ENCODE peak calls at places on chromosome 5, in four cellular contexts. O, A, P and F are unnamed samples.
A peak's percentile ranks its signal among the peaks of the same experiment; 100 is the strongest.

GRCh38 chr5:6201626-6202025 is 176.7 kb downstream of the MED10 start:
- DNase-seq in O (no peak), A (no peak), P (no peak), F (no peak)

GRCh38 chr5:143676794-143677193 is 135.2 kb upstream of the HMHB1 start:
- DNase-seq in O (no peak), A (no peak), P (no peak), F (no peak)

GRCh38 chr5:148425808-148426207 is 42.0 kb downstream of the FBXO38 start:
- DNase-seq in O (no peak), A (no peak), P (no peak), F (no peak)

GRCh38 chr5:1322955-1323802 is 21.7 kb downstream of the CLPTM1L start:
- DNase-seq in O (no peak), A (peak; percentile 3), P (no peak), F (no peak)

GRCh38 chr5:94028001-94028400 is 286.6 kb upstream of the POU5F2 start:
- DNase-seq in O (no peak), A (no peak), P (no peak), F (no peak)

GRCh38 chr5:56116599-56117131 is 116.5 kb downstream of the ANKRD55 start:
- DNase-seq in O (no peak), A (no peak), P (no peak), F (no peak)

GRCh38 chr5:168055982-168056381 is 235.5 kb upstream of the WWC1 start:
- DNase-seq in O (no peak), A (no peak), P (no peak), F (no peak)

GRCh38 chr5:61289669-61290363 is 42.2 kb upstream of the ZSWIM6 start:
- DNase-seq in O (no peak), A (no peak), P (no peak), F (no peak)

GRCh38 chr5:149125386-149125891 is 15.9 kb upstream of the ABLIM3 start:
- DNase-seq in O (no peak), A (no peak), P (no peak), F (peak; percentile 18)

GRCh38 chr5:79962580-79963222 is 28.4 kb downstream of the MTX3 start:
- DNase-seq in O (no peak), A (no peak), P (no peak), F (peak; percentile 44)

GRCh38 chr5:127960126-127960744 is 123.3 kb upstream of the SLC12A2 start:
- DNase-seq in O (no peak), A (no peak), P (no peak), F (no peak)

GRCh38 chr5:447501-447900 is 4.5 kb downstream of the EXOC3 start:
- DNase-seq in O (no peak), A (no peak), P (no peak), F (no peak)

GRCh38 chr5:145800181-145800580 is 35.0 kb downstream of the PRELID2 start:
- DNase-seq in O (no peak), A (no peak), P (no peak), F (no peak)

GRCh38 chr5:121019112-121019511 is 555.0 kb downstream of the PRR16 start:
- DNase-seq in O (no peak), A (no peak), P (no peak), F (no peak)

GRCh38 chr5:122770479-122770878 is 4.4 kb upstream of the SNX2 start:
- DNase-seq in O (no peak), A (no peak), P (no peak), F (no peak)

GRCh38 chr5:151126199-151126645 is 31.4 kb downstream of the ANXA6 start:
- DNase-seq in O (peak; percentile 81), A (peak; percentile 55), P (peak; percentile 63), F (peak; percentile 80)

GRCh38 chr5:39106332-39106731 is 32.1 kb upstream of the RICTOR start:
- DNase-seq in O (no peak), A (no peak), P (no peak), F (no peak)

GRCh38 chr5:94740328-94740727 is 121.9 kb downstream of the SLF1 start:
- DNase-seq in O (no peak), A (no peak), P (no peak), F (no peak)

GRCh38 chr5:1431896-1432295 is 13.3 kb downstream of the SLC6A3 start:
- DNase-seq in O (no peak), A (no peak), P (no peak), F (no peak)

GRCh38 chr5:15106530-15107283 is 235.1 kb upstream of the ANKH start:
- DNase-seq in O (no peak), A (no peak), P (no peak), F (no peak)

GRCh38 chr5:100856462-100856861 is 46.6 kb downstream of the ST8SIA4 start:
- DNase-seq in O (no peak), A (no peak), P (no peak), F (no peak)

GRCh38 chr5:89988998-89989690 is 420.4 kb downstream of the CETN3 start:
- DNase-seq in O (no peak), A (no peak), P (no peak), F (no peak)

GRCh38 chr5:58458851-58459275 is 1.0 kb downstream of the PLK2 start:
- DNase-seq in O (no peak), A (no peak), P (no peak), F (no peak)

GRCh38 chr5:135718151-135718550 is 116.3 kb upstream of the SLC25A48 start:
- DNase-seq in O (no peak), A (no peak), P (no peak), F (no peak)

GRCh38 chr5:164573397-164573796 is 1068.0 kb downstream of the MAT2B start:
- DNase-seq in O (no peak), A (no peak), P (no peak), F (no peak)

GRCh38 chr5:107195996-107196395 is 474.7 kb downstream of the EFNA5 start:
- DNase-seq in O (no peak), A (no peak), P (no peak), F (peak; percentile 23)

GRCh38 chr5:83577036-83577636 is 105.6 kb downstream of the VCAN start:
- DNase-seq in O (peak; percentile 32), A (no peak), P (no peak), F (no peak)

GRCh38 chr5:4563400-4563799 is 576.7 kb upstream of the ADAMTS16 start:
- DNase-seq in O (no peak), A (no peak), P (no peak), F (peak; percentile 57)

GRCh38 chr5:96245401-96246091 is 187.5 kb downstream of the PCSK1 start:
- DNase-seq in O (no peak), A (no peak), P (no peak), F (no peak)

GRCh38 chr5:91311697-91312501 is 71.2 kb downstream of the ARRDC3 start:
- DNase-seq in O (peak; percentile 87), A (no peak), P (no peak), F (no peak)

GRCh38 chr5:136396886-136397285 is 31.5 kb upstream of the TRPC7 start:
- DNase-seq in O (no peak), A (no peak), P (no peak), F (no peak)

DNA sequence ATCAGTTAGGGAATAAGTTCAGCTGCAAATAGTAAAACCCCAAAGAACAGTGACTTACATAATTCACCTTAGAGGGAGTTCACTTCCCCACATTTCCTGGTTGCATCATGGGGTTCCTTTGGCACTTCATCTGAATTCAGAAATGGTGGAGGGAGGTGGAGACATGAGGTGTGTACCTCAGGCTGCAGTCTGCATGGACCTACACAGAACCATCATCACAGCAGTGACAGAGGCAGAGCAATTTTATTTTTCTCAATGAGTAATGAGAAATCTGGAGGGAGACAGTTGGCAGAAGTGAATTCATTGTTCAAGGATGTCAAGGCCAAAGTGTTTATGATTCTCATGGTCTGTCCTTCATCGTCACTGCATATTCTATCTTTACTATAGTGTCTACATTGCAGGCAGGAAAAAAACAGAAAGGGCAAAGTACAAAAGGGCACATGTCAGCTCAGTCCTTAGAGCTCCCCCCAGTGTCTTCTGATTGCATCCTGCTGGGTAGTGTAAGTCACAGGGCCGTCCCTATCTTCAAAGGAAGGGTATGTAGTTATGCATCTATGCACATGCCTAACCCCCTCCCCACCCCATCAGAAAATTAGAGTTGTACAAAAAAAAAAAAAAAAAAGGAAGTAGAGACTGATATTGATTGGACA is 132.8 kb upstream of the APC start:
- DNase-seq in O (no peak), A (no peak), P (no peak), F (no peak)
- TF ChIP-seq CTCF in O (no peak), A (peak; percentile 10), P (peak; percentile 21), F (no peak)

GRCh38 chr5:173640166-173640804 is 23.8 kb upstream of the BOD1 start:
- DNase-seq in O (no peak), A (no peak), P (no peak), F (no peak)
- TF ChIP-seq CTCF in O (no peak), A (no peak), P (no peak), F (no peak)

GRCh38 chr5:72408127-72408526 is 88.0 kb downstream of the PTCD2 start:
- DNase-seq in O (no peak), A (no peak), P (no peak), F (no peak)

GRCh38 chr5:72415926-72416325 is 91.3 kb downstream of the ZNF366 start:
- DNase-seq in O (no peak), A (no peak), P (no peak), F (no peak)

GRCh38 chr5:72408602-72409001 is 88.4 kb downstream of the PTCD2 start:
- DNase-seq in O (no peak), A (no peak), P (no peak), F (no peak)

GRCh38 chr5:72410896-72411295 is 90.7 kb downstream of the PTCD2 start:
- DNase-seq in O (no peak), A (no peak), P (no peak), F (no peak)

DNA sequence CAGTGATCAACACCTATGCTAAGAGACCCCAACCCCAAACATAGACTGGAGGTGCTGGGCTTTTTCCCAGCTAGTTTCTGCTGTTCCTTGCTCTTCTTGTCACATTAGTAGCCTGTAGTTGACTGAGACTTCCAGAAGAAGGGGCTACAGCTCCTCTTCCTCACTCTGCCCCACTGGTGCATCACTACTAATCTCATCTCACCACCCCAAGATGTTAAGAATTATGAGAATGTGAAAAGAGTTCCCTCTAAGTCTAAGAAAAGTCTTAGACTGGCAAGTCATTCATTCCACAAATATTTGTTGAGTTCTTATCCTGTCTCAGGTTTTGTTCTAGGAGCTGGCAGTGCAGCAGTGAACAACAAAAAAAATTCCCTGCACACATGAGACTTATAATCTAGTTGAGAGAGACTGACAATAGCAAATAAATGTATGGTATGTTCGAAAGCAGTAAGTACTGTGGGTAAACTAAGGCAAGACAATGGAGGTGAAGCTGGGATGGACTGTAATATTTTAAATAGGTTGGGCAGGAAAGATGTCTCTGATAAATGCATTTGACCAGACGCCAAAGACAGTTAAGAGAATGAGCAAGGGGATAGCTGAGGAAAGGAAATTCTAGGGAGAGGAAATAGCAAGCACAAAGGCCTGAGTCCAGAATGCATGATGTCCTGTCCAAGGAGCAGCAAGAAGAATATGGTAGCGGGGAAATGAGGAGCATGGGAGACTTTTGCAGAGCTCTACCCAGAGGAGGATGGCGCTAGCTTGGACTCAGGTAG is 92.3 kb downstream of the PTCD2 start:
- DNase-seq in O (no peak), A (no peak), P (no peak), F (no peak)
- TF ChIP-seq CTCF in O (no peak), A (no peak), P (no peak), F (no peak)

DNA sequence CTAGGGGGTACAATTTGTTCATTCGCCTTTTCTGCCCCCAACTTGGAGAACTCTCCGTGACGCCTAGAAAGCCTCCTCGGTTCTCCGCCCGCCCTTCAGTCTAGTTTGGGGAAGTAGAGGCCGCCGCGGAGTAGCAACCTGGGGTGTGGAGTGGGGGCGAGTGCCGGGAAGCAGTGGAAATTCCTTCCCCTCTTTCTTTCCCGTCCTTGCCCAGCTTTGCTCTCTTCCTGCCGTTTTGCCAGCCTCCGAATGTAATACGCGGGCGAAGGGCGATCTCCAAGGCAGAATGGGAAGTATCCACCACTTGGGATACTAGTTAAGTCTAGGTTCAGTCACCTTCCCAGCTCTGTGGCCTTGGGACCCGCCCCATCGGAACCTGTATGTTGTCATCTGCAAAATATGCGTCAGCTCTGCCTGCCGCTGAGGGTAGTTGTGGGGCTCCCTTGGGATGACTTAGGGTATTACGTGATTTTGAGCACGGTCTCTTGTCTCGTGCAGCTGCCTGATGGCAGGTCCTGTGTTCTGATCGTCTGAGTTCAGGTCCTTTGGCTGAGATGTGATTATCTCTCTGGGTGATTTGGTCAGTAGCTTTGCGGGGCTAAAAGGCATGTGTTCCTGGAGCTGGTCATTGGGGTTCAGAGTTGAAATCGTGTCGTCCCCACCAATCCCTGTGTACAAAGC is 726 bp downstream of the PAM start:
- DNase-seq in O (peak; percentile 73), A (no peak), P (peak; percentile 35), F (peak; percentile 55)
- TF ChIP-seq CTCF in O (no peak), A (no peak), P (no peak), F (no peak)